ENCODE peak calls at places on chromosome 22, in four cellular contexts. T, Y, E and K are unnamed samples.

GRCh38 chr22:22973336-22973735 is 85.7 kb downstream of the IGLL5 start:
- DNase-seq in E (no peak), Y (no peak), T (no peak), K (no peak)

GRCh38 chr22:19815093-19815822 is 39.4 kb downstream of the GNB1L start:
- DNase-seq in T (no peak), Y (no peak), E (no peak), K (no peak)

GRCh38 chr22:44721206-44721605 is 19.2 kb downstream of the PRR5 start:
- DNase-seq in T (peak; percentile 65), Y (no peak), E (no peak), K (peak; percentile 75)

GRCh38 chr22:43529954-43530863 is 118.4 kb downstream of the MPPED1 start:
- DNase-seq in Y (no peak), T (no peak), E (no peak), K (no peak)

GRCh38 chr22:44025171-44026065 is 1.3 kb downstream of the PARVB start:
- DNase-seq in T (peak; percentile 36), Y (no peak), E (no peak), K (no peak)

GRCh38 chr22:44859641-44860040 is 107.3 kb downstream of the ARHGAP8 start:
- DNase-seq in E (no peak), Y (no peak), T (no peak), K (no peak)

GRCh38 chr22:22086501-22087158 is 104.0 kb upstream of the TOP3B start:
- DNase-seq in T (no peak), E (no peak), Y (no peak), K (no peak)

GRCh38 chr22:46055176-46055850 is 78.4 kb upstream of the WNT7B start:
- DNase-seq in E (no peak), T (no peak), Y (no peak), K (no peak)

GRCh38 chr22:30460147-30460546 is 11.7 kb downstream of the SEC14L3 start:
- DNase-seq in Y (no peak), T (no peak), E (no peak), K (no peak)

GRCh38 chr22:24744638-24745037 is 29.9 kb downstream of the PIWIL3 start:
- DNase-seq in Y (no peak), E (no peak), T (no peak), K (no peak)

GRCh38 chr22:45537734-45538181 is 35.1 kb downstream of the FBLN1 start:
- DNase-seq in T (no peak), E (no peak), Y (peak; percentile 59), K (no peak)

GRCh38 chr22:25942989-25943411 is 201.0 kb downstream of the MYO18B start:
- DNase-seq in E (no peak), Y (no peak), T (no peak), K (no peak)

GRCh38 chr22:19891350-19892248 is 36.9 kb upstream of the GNB1L start:
- DNase-seq in Y (peak; percentile 59), T (peak; percentile 90), E (peak; percentile 61), K (peak; percentile 95)

GRCh38 chr22:43860831-43861230 is 1.5 kb downstream of the SULT4A1 start:
- DNase-seq in E (no peak), T (no peak), Y (no peak), K (no peak)

GRCh38 chr22:46997311-46997970 is 235.0 kb downstream of the TBC1D22A start:
- DNase-seq in Y (no peak), T (no peak), E (no peak), K (no peak)

GRCh38 chr22:48869788-48870187 is 957.9 kb downstream of the BRD1 start:
- DNase-seq in Y (no peak), E (no peak), T (no peak), K (no peak)

GRCh38 chr22:44497218-44497903 is 672 bp downstream of the RTL6 start:
- DNase-seq in Y (no peak), E (no peak), T (peak; percentile 37), K (peak; percentile 40)

GRCh38 chr22:46418827-46419226 is 83.3 kb downstream of the TRMU start:
- DNase-seq in E (no peak), Y (no peak), T (no peak), K (no peak)

GRCh38 chr22:19847345-19847632 is 7.4 kb downstream of the GNB1L start:
- DNase-seq in Y (no peak), E (no peak), T (no peak), K (no peak)

GRCh38 chr22:28246392-28246791 is 327.3 kb upstream of the PITPNB start:
- DNase-seq in E (no peak), T (no peak), Y (no peak), K (no peak)

GRCh38 chr22:20951932-20952380 is 15.1 kb upstream of the AIFM3 start:
- DNase-seq in Y (no peak), E (no peak), T (no peak), K (peak; percentile 26)

GRCh38 chr22:50438305-50439275 is 36.2 kb downstream of the SBF1 start:
- DNase-seq in E (no peak), Y (no peak), T (no peak), K (no peak)